ENCODE peak calls at places on chromosomes 2 and 18, in four cellular contexts. A, U, N and B are unnamed samples.

GRCh38 chr2:5020451-5020850 is 671.7 kb upstream of the SOX11 start:
- DNase-seq in A (no peak), U (no peak), N (no peak), B (no peak)

GRCh38 chr18:23277399-23277798 is 142.1 kb downstream of the CABLES1 start:
- DNase-seq in A (no peak), U (no peak), N (no peak), B (no peak)

GRCh38 chr2:2699117-2699497 is 368.0 kb upstream of the MYT1L start:
- DNase-seq in A (no peak), U (no peak), N (no peak), B (no peak)

GRCh38 chr18:54607213-54607934 is 16.3 kb downstream of the DYNAP start:
- DNase-seq in A (no peak), U (peak), N (no peak), B (peak)

GRCh38 chr2:45771251-45771650 is 119.8 kb downstream of the PRKCE start:
- DNase-seq in A (no peak), U (peak), N (peak), B (peak)

GRCh38 chr2:239548491-239548890 is 147.7 kb upstream of the HDAC4 start:
- DNase-seq in A (no peak), U (no peak), N (no peak), B (no peak)

GRCh38 chr2:160306985-160307384 is 106.9 kb upstream of the ITGB6 start:
- DNase-seq in A (no peak), U (peak), N (no peak), B (peak)

GRCh38 chr2:54575379-54575888 is 119.3 kb downstream of the SPTBN1 start:
- DNase-seq in A (no peak), U (peak), N (no peak), B (peak)

GRCh38 chr2:110104025-110104771 is 11.4 kb downstream of the MALL start:
- DNase-seq in A (no peak), U (peak), N (no peak), B (no peak)

DNA sequence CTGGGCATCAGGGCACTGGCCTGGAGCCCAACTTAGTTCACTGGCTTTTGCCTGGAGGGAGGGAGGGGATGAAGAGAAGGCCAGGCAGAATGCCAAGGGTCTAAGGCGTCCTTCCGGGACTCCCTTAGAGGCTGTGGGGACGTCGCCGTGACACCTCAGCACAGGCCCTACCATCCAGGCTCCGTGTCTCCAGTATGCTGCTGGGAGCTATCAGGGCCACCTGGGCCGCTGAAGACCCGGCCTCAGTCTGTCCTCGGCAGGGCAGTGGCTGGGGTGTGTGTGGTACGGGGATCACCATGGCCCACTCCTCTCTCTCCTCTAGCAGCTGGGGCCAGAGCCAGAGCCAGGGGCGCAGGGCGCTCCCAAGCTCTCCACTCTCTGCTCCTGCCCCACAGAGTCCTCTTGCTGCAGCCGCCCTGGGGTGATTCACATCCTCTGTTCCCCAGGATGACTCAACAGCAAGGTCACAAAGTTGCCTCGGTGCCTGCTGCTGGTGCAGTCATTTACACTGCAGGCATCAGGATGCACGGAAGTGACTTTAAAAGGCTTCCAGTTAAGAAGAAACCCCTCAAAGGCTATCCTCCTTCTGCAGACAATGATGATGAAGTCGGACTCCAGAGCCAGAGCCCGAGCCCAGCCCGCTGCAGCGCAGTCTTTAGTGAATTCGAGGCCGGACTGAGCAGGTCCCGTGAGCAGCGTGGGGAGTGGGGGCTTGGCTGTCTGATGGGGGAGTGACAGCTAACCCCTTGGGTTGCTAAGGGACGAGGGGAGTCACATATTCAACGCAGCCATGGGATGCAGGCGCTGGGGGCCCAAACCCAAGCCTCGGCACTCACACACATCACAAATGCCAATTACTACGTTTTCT is 31.9 kb downstream of the SNORC start:
- DNase-seq in A (no peak), U (peak), N (no peak), B (peak)
- H3K9ac ChIP-seq in A (no peak), U (peak), N (peak), B (peak)

DNA sequence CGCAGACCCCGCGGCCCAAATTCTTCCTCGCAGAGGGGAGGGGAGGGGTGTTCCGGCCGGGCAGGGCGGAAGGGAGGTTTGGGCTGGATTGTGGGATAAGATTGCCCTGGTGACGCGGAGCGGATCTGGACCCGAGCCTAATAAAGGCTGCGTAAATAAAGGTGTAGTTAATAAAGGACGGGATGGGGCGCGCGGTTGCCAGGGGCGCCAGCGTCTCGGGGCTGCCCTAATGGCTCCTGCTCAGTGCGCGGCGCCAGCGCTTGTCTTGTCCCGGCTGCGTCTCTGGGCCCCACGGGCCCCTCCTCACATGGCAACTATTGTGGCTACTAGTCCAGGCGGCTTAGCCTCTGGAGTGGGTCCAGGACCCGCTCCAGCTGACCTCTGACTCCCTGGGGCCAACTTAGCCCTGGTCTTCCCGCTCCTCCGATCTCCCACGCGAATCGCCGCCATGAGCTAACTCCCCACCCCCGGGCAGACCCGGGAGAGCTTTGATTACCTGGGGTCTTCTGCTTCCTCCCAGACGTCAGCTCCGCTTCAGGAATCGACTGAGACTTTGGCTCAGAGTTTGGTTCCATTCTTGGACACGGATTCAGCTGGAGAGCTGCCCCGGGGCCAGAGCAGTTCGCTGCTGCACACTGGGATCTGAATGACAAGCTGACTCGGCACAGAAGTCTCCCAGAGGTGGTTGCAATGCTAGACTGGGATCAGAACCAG is 36.5 kb downstream of the SLC25A52 start:
- DNase-seq in A (peak), U (peak), N (no peak), B (peak)
- H3K4me3 ChIP-seq in A (peak), U (peak), N (no peak), B (peak)

GRCh38 chr2:164622338-164623106 is 1.2 kb upstream of the GRB14 start:
- DNase-seq in A (no peak), U (no peak), N (no peak), B (no peak)

GRCh38 chr2:164624296-164624695 is 3.0 kb upstream of the GRB14 start:
- DNase-seq in A (no peak), U (peak), N (no peak), B (no peak)

GRCh38 chr2:164625378-164625971 is 4.2 kb upstream of the GRB14 start:
- DNase-seq in A (no peak), U (peak), N (no peak), B (peak)

GRCh38 chr2:164620873-164621760 is at the start of gene GRB14:
- DNase-seq in A (peak), U (peak), N (no peak), B (peak)

DNA sequence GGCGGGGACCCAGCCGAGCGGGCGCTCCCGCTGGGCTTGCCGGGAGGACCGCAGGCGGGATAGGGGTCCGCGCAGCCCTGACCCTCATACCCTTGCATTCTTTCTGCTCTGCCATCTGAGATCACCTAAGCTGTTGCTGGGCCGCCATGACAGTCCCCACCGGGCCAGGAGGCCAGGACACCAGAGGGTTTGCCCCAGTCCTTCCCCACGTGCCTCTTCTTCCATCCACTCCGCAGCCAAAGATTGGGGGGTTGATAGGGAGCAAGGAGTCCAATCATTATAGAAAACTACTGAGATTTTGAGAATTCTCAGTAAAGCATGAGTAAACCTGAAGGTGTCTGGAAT is 451 bp upstream of the GRB14 start:
- DNase-seq in A (no peak), U (no peak), N (no peak), B (no peak)
- H3K9ac ChIP-seq in A (no peak), U (no peak), N (peak), B (no peak)

DNA sequence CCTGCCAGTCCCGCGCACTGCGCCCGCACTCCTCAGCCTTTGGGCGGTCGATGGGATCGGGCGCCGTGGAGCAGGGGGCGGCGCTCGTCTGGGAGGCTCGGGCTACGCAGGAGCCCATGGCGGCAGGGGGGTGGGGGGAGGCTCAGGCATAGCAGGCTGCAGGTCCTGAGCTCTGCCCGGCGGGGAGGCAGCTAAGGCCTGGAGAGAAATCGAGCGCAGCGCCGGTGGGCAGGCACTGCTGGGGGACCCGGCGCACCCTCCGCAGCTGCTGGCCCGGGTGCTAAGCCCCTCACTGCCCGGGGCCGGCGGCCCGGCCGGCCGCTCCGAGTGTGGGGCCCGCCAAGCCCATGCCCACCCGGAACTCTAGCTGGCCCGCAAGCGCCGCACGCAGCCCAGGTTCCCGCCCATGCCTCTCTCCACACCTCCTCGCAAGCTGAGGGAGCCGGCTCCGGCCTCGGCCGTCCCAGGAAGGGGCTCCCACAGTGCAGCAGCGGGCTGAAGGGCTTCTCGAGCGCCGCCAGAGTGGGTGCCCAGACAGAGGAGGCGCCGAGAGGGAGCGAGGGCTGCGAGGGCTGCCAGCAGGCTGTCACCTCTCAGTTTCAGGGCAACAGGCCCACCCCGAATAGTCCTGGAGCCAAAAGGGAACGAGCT is 74.1 kb downstream of the PSMG2 start:
- DNase-seq in A (no peak), U (no peak), N (no peak), B (peak)
- H3K4me3 ChIP-seq in A (no peak), U (no peak), N (no peak), B (peak)

GRCh38 chr2:157441072-157441454 is 2.8 kb downstream of the CYTIP start:
- DNase-seq in A (no peak), U (no peak), N (no peak), B (no peak)
- H3K9ac ChIP-seq in A (no peak), U (no peak), N (no peak), B (no peak)

DNA sequence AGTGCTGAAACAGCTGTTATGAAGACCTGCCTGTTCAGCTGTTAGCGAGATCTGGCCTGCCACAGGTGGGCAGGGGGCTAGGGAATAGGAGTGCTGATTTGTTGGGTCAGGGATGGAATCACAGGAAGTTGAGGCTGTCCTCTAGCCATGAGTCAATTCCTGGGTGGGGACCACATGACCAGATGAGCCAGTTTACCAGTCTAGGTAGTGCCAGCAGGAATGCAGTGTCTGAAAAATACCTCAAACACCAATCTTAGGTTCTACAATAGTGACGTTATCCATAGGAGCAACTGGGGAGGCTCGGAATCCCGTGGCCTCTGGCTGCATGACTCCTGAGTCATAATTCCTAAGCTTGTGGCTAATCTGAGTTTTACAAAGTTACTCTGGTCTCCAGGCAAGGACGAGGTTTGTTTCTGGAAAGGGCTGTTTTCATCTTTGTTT is 44.9 kb downstream of the DYSF start:
- DNase-seq in A (no peak), U (peak), N (no peak), B (peak)
- H3K4me3 ChIP-seq in A (no peak), U (no peak), N (no peak), B (no peak)

GRCh38 chr2:16012626-16013501 is 72.5 kb downstream of the MYCN start:
- DNase-seq in A (no peak), U (no peak), N (no peak), B (no peak)
- H3K9ac ChIP-seq in A (no peak), U (no peak), N (no peak), B (no peak)

GRCh38 chr2:60520917-60521539 is 32.4 kb downstream of the BCL11A start:
- DNase-seq in A (no peak), U (no peak), N (no peak), B (no peak)
- H3K4me3 ChIP-seq in A (no peak), U (no peak), N (no peak), B (no peak)

GRCh38 chr18:32696376-32696775 is 76.4 kb downstream of the KLHL14 start:
- DNase-seq in A (no peak), U (no peak), N (no peak), B (no peak)

GRCh38 chr18:32695534-32695933 is 77.3 kb downstream of the KLHL14 start:
- DNase-seq in A (no peak), U (no peak), N (no peak), B (no peak)

GRCh38 chr18:32701288-32701687 is 71.5 kb downstream of the KLHL14 start:
- DNase-seq in A (no peak), U (peak), N (no peak), B (no peak)

GRCh38 chr18:32698148-32698547 is 74.7 kb downstream of the KLHL14 start:
- DNase-seq in A (no peak), U (no peak), N (no peak), B (no peak)
- H3K9ac ChIP-seq in A (no peak), U (no peak), N (no peak), B (no peak)

GRCh38 chr2:69177063-69177771 is 164.2 kb downstream of the ANTXR1 start:
- DNase-seq in A (peak), U (peak), N (no peak), B (peak)

GRCh38 chr2:69173706-69174105 is 160.7 kb downstream of the ANTXR1 start:
- DNase-seq in A (no peak), U (no peak), N (no peak), B (no peak)

GRCh38 chr2:69180227-69180626 is 167.2 kb downstream of the ANTXR1 start:
- DNase-seq in A (no peak), U (no peak), N (no peak), B (no peak)

GRCh38 chr2:69177785-69178636 is 165.0 kb downstream of the ANTXR1 start:
- DNase-seq in A (peak), U (peak), N (peak), B (peak)

GRCh38 chr2:69175795-69176715 is 163.1 kb downstream of the ANTXR1 start:
- DNase-seq in A (no peak), U (no peak), N (no peak), B (no peak)
- H3K4me3 ChIP-seq in A (no peak), U (no peak), N (no peak), B (no peak)